ENCODE peak calls at places on chromosomes 3 and 15, in five cellular contexts. A is Kasumi-1, N is NCI-H460, T is cardiac septum, L is HEK293T. G is an unnamed sample.

GRCh38 chr15:68371160-68371559 is 60.8 kb downstream of the ITGA11 start:
- DNase-seq in A (no peak), N (no peak), T (peak), L (no peak), G (no peak)

GRCh38 chr15:89051875-89052274 is 36.4 kb upstream of the ABHD2 start:
- DNase-seq in N (no peak), T (no peak), L (no peak), A (no peak), G (no peak)

GRCh38 chr3:58074997-58075396 is 66.8 kb downstream of the FLNB start:
- DNase-seq in T (no peak), L (no peak), N (no peak), A (no peak), G (no peak)

GRCh38 chr15:51092480-51092879 is 2.2 kb downstream of the TNFAIP8L3 start:
- DNase-seq in A (peak), N (no peak), T (no peak), L (no peak), G (no peak)

GRCh38 chr3:14452676-14453367 is 50.4 kb downstream of the SLC6A6 start:
- DNase-seq in A (no peak), T (peak), L (peak), N (no peak), G (peak)

GRCh38 chr3:122940628-122941086 is 86.9 kb downstream of the SEMA5B start:
- DNase-seq in L (no peak), T (no peak), A (no peak), N (no peak), G (no peak)

GRCh38 chr15:101191242-101191641 is 60.6 kb downstream of the CHSY1 start:
- DNase-seq in N (no peak), A (no peak), T (no peak), L (no peak), G (no peak)

GRCh38 chr3:196712514-196713413 is 587 bp downstream of the PIGX start:
- DNase-seq in N (peak), A (peak), T (peak), L (no peak), G (peak)

GRCh38 chr3:129934234-129935123 is 40.0 kb upstream of the TRH start:
- DNase-seq in N (peak), A (peak), T (no peak), L (peak), G (peak)

GRCh38 chr3:58242340-58242739 is 4.7 kb downstream of the ABHD6 start:
- DNase-seq in A (no peak), L (no peak), T (no peak), N (no peak), G (no peak)

GRCh38 chr3:179933079-179933478 is 103.7 kb downstream of the PEX5L start:
- DNase-seq in A (no peak), N (no peak), T (no peak), L (no peak), G (no peak)

GRCh38 chr3:166743463-166744134 is 636.5 kb downstream of the ZBBX start:
- DNase-seq in A (no peak), L (no peak), N (no peak), T (no peak), G (no peak)

GRCh38 chr15:60091150-60091549 is 87.0 kb downstream of the FOXB1 start:
- DNase-seq in L (no peak), T (no peak), N (no peak), A (no peak), G (peak)

GRCh38 chr3:141275511-141275910 is 43.9 kb downstream of the PXYLP1 start:
- DNase-seq in L (no peak), A (no peak), T (no peak), N (no peak), G (no peak)

GRCh38 chr3:17257269-17257668 is 372.5 kb downstream of the PLCL2 start:
- DNase-seq in L (no peak), A (no peak), N (no peak), T (no peak), G (no peak)

GRCh38 chr3:121660356-121661171 is at the start of gene HCLS1:
- DNase-seq in N (no peak), T (peak), L (no peak), A (peak), G (no peak)

GRCh38 chr3:13161021-13161759 is 88.0 kb upstream of the IQSEC1 start:
- DNase-seq in L (no peak), A (no peak), N (no peak), T (peak), G (no peak)

GRCh38 chr3:10434938-10435336 is 70.4 kb downstream of the ATP2B2 start:
- DNase-seq in T (no peak), N (no peak), L (no peak), A (no peak), G (no peak)

GRCh38 chr3:64748244-64748894 is 60.6 kb upstream of the ADAMTS9 start:
- DNase-seq in T (no peak), L (no peak), A (no peak), N (no peak), G (no peak)

GRCh38 chr15:93130111-93130510 is 41.1 kb upstream of the RGMA start:
- DNase-seq in L (no peak), T (no peak), N (no peak), A (no peak), G (no peak)

G was measured in A549.